ENCODE peak calls at places on chromosomes 3 and 15, in ten cellular contexts. One of them, this sample, is unnamed.

GRCh38 chr3:122689587-122689986 is 8.9 kb downstream of the PARP14 start:
- DNase-seq in stomach: no peak
- DNase-seq in stimulated activated CD4-positive, alpha-beta T cell treated with anti-CD3 and anti-CD28 coated beads, Interleukin-4, amount 100 ng/mL, for 4 hours: no peak
- DNase-seq in activated naive CD4-positive, alpha-beta T cell: no peak
- DNase-seq in IMR-90: peak
- DNase-seq in SHP77: no peak
- DNase-seq in GM10248: no peak
- DNase-seq in posterior cingulate gyrus: no peak
- DNase-seq in mucosa of gallbladder: no peak
- DNase-seq in A549: peak
- DNase-seq in this sample: no peak

GRCh38 chr3:12706504-12707253 is 42.8 kb upstream of the RAF1 start:
- DNase-seq in A549: peak
- DNase-seq in activated naive CD4-positive, alpha-beta T cell: no peak
- DNase-seq in mucosa of gallbladder: peak
- DNase-seq in stimulated activated CD4-positive, alpha-beta T cell treated with anti-CD3 and anti-CD28 coated beads, Interleukin-4, amount 100 ng/mL, for 4 hours: peak
- DNase-seq in SHP77: peak
- DNase-seq in IMR-90: peak
- DNase-seq in posterior cingulate gyrus: no peak
- DNase-seq in stomach: peak
- DNase-seq in GM10248: peak
- DNase-seq in this sample: no peak

GRCh38 chr3:112604536-112604935 is 36.4 kb downstream of the CCDC80 start:
- DNase-seq in A549: no peak
- DNase-seq in stomach: no peak
- DNase-seq in mucosa of gallbladder: no peak
- DNase-seq in IMR-90: peak
- DNase-seq in GM10248: no peak
- DNase-seq in posterior cingulate gyrus: no peak
- DNase-seq in SHP77: no peak
- DNase-seq in activated naive CD4-positive, alpha-beta T cell: no peak
- DNase-seq in stimulated activated CD4-positive, alpha-beta T cell treated with anti-CD3 and anti-CD28 coated beads, Interleukin-4, amount 100 ng/mL, for 4 hours: no peak
- DNase-seq in this sample: no peak

GRCh38 chr3:18778602-18779001 is 353.5 kb upstream of the SATB1 start:
- DNase-seq in SHP77: no peak
- DNase-seq in GM10248: no peak
- DNase-seq in A549: no peak
- DNase-seq in stimulated activated CD4-positive, alpha-beta T cell treated with anti-CD3 and anti-CD28 coated beads, Interleukin-4, amount 100 ng/mL, for 4 hours: no peak
- DNase-seq in stomach: no peak
- DNase-seq in posterior cingulate gyrus: no peak
- DNase-seq in IMR-90: no peak
- DNase-seq in activated naive CD4-positive, alpha-beta T cell: no peak
- DNase-seq in mucosa of gallbladder: no peak
- DNase-seq in this sample: no peak

GRCh38 chr3:39146611-39147373 is 6.6 kb downstream of the CSRNP1 start:
- DNase-seq in posterior cingulate gyrus: peak
- DNase-seq in mucosa of gallbladder: peak
- DNase-seq in stomach: peak
- DNase-seq in SHP77: peak
- DNase-seq in A549: peak
- DNase-seq in GM10248: no peak
- DNase-seq in stimulated activated CD4-positive, alpha-beta T cell treated with anti-CD3 and anti-CD28 coated beads, Interleukin-4, amount 100 ng/mL, for 4 hours: peak
- DNase-seq in activated naive CD4-positive, alpha-beta T cell: peak
- DNase-seq in IMR-90: peak
- DNase-seq in this sample: no peak

GRCh38 chr3:134944429-134944828 is 149.4 kb downstream of the EPHB1 start:
- DNase-seq in IMR-90: no peak
- DNase-seq in SHP77: no peak
- DNase-seq in activated naive CD4-positive, alpha-beta T cell: no peak
- DNase-seq in GM10248: no peak
- DNase-seq in A549: no peak
- DNase-seq in stomach: no peak
- DNase-seq in posterior cingulate gyrus: no peak
- DNase-seq in mucosa of gallbladder: no peak
- DNase-seq in stimulated activated CD4-positive, alpha-beta T cell treated with anti-CD3 and anti-CD28 coated beads, Interleukin-4, amount 100 ng/mL, for 4 hours: no peak
- DNase-seq in this sample: no peak

GRCh38 chr3:99410789-99411311 is 227.5 kb upstream of the COL8A1 start:
- DNase-seq in GM10248: no peak
- DNase-seq in A549: no peak
- DNase-seq in stimulated activated CD4-positive, alpha-beta T cell treated with anti-CD3 and anti-CD28 coated beads, Interleukin-4, amount 100 ng/mL, for 4 hours: no peak
- DNase-seq in activated naive CD4-positive, alpha-beta T cell: no peak
- DNase-seq in stomach: no peak
- DNase-seq in IMR-90: peak
- DNase-seq in posterior cingulate gyrus: no peak
- DNase-seq in mucosa of gallbladder: no peak
- DNase-seq in SHP77: no peak
- DNase-seq in this sample: no peak

GRCh38 chr15:99986297-99987118 is 253.3 kb upstream of the LYSMD4 start:
- DNase-seq in activated naive CD4-positive, alpha-beta T cell: no peak
- DNase-seq in stomach: no peak
- DNase-seq in posterior cingulate gyrus: peak
- DNase-seq in IMR-90: no peak
- DNase-seq in mucosa of gallbladder: no peak
- DNase-seq in stimulated activated CD4-positive, alpha-beta T cell treated with anti-CD3 and anti-CD28 coated beads, Interleukin-4, amount 100 ng/mL, for 4 hours: no peak
- DNase-seq in GM10248: no peak
- DNase-seq in SHP77: no peak
- DNase-seq in A549: no peak
- DNase-seq in this sample: no peak

GRCh38 chr3:172040078-172040975 is 949 bp downstream of the FNDC3B start:
- DNase-seq in IMR-90: peak
- DNase-seq in stomach: peak
- DNase-seq in stimulated activated CD4-positive, alpha-beta T cell treated with anti-CD3 and anti-CD28 coated beads, Interleukin-4, amount 100 ng/mL, for 4 hours: peak
- DNase-seq in A549: peak
- DNase-seq in SHP77: peak
- DNase-seq in activated naive CD4-positive, alpha-beta T cell: no peak
- DNase-seq in posterior cingulate gyrus: peak
- DNase-seq in GM10248: peak
- DNase-seq in mucosa of gallbladder: peak
- DNase-seq in this sample: peak

GRCh38 chr3:46276497-46277099 is 34.3 kb downstream of the CCR3 start:
- DNase-seq in GM10248: peak
- DNase-seq in stimulated activated CD4-positive, alpha-beta T cell treated with anti-CD3 and anti-CD28 coated beads, Interleukin-4, amount 100 ng/mL, for 4 hours: peak
- DNase-seq in SHP77: peak
- DNase-seq in stomach: peak
- DNase-seq in A549: peak
- DNase-seq in activated naive CD4-positive, alpha-beta T cell: peak
- DNase-seq in posterior cingulate gyrus: no peak
- DNase-seq in IMR-90: no peak
- DNase-seq in mucosa of gallbladder: peak
- DNase-seq in this sample: no peak

GRCh38 chr3:4994144-4994730 is 15.0 kb downstream of the BHLHE40 start:
- DNase-seq in IMR-90: peak
- DNase-seq in stomach: no peak
- DNase-seq in activated naive CD4-positive, alpha-beta T cell: no peak
- DNase-seq in SHP77: no peak
- DNase-seq in GM10248: no peak
- DNase-seq in posterior cingulate gyrus: no peak
- DNase-seq in A549: peak
- DNase-seq in stimulated activated CD4-positive, alpha-beta T cell treated with anti-CD3 and anti-CD28 coated beads, Interleukin-4, amount 100 ng/mL, for 4 hours: no peak
- DNase-seq in mucosa of gallbladder: no peak
- DNase-seq in this sample: no peak

GRCh38 chr15:86877171-86877631 is 797.5 kb downstream of the AGBL1 start:
- DNase-seq in SHP77: no peak
- DNase-seq in stimulated activated CD4-positive, alpha-beta T cell treated with anti-CD3 and anti-CD28 coated beads, Interleukin-4, amount 100 ng/mL, for 4 hours: no peak
- DNase-seq in IMR-90: no peak
- DNase-seq in posterior cingulate gyrus: no peak
- DNase-seq in GM10248: no peak
- DNase-seq in stomach: no peak
- DNase-seq in mucosa of gallbladder: no peak
- DNase-seq in activated naive CD4-positive, alpha-beta T cell: no peak
- DNase-seq in A549: peak
- DNase-seq in this sample: no peak

GRCh38 chr3:126202281-126203079 is 22.1 kb upstream of the ALDH1L1 start:
- DNase-seq in A549: no peak
- DNase-seq in posterior cingulate gyrus: no peak
- DNase-seq in activated naive CD4-positive, alpha-beta T cell: no peak
- DNase-seq in SHP77: no peak
- DNase-seq in GM10248: no peak
- DNase-seq in mucosa of gallbladder: no peak
- DNase-seq in stomach: no peak
- DNase-seq in stimulated activated CD4-positive, alpha-beta T cell treated with anti-CD3 and anti-CD28 coated beads, Interleukin-4, amount 100 ng/mL, for 4 hours: no peak
- DNase-seq in IMR-90: no peak
- DNase-seq in this sample: no peak

GRCh38 chr3:30081904-30082303 is 524.5 kb upstream of the TGFBR2 start:
- DNase-seq in mucosa of gallbladder: peak
- DNase-seq in IMR-90: no peak
- DNase-seq in stimulated activated CD4-positive, alpha-beta T cell treated with anti-CD3 and anti-CD28 coated beads, Interleukin-4, amount 100 ng/mL, for 4 hours: no peak
- DNase-seq in GM10248: no peak
- DNase-seq in stomach: peak
- DNase-seq in posterior cingulate gyrus: no peak
- DNase-seq in A549: peak
- DNase-seq in SHP77: no peak
- DNase-seq in activated naive CD4-positive, alpha-beta T cell: no peak
- DNase-seq in this sample: no peak

This sample was measured in mesothelial cell of epicardium.